ENCODE peak calls at places on chromosomes 5 and 9, in five cellular contexts. B is HCT116, O is HepG2, M is breast epithelium, H is sigmoid colon. T is an unnamed sample.

GRCh38 chr5:78016831-78017529 is 240.8 kb upstream of the TBCA start:
- DNase-seq in O (no peak), H (no peak), B (no peak), M (no peak), T (no peak)

GRCh38 chr5:6066026-6066425 is 312.3 kb downstream of the MED10 start:
- DNase-seq in M (no peak), H (no peak), B (no peak), O (no peak), T (no peak)

GRCh38 chr5:147051193-147051592 is 172.6 kb upstream of the PPP2R2B start:
- DNase-seq in H (no peak), O (no peak), M (no peak), B (no peak), T (no peak)

GRCh38 chr5:175796536-175797499 is 74.6 kb upstream of the CPLX2 start:
- DNase-seq in M (peak; percentile 70), H (no peak), B (peak; percentile 33), O (peak; percentile 68), T (peak; percentile 80)

GRCh38 chr9:219670-220365 is 5.2 kb downstream of the DOCK8 start:
- DNase-seq in M (no peak), B (no peak), H (no peak), O (no peak), T (no peak)

GRCh38 chr9:132802121-132802795 is 75.8 kb downstream of the AK8 start:
- DNase-seq in B (no peak), M (no peak), H (no peak), O (no peak), T (peak; percentile 64)

GRCh38 chr5:98581416-98581999 is 192.0 kb upstream of the RGMB start:
- DNase-seq in H (no peak), O (no peak), M (no peak), B (no peak), T (no peak)

GRCh38 chr9:123396007-123396511 is 40.1 kb downstream of the CRB2 start:
- DNase-seq in B (no peak), M (no peak), H (no peak), O (no peak), T (peak; percentile 70)

GRCh38 chr5:98540056-98540455 is 233.4 kb upstream of the RGMB start:
- DNase-seq in H (no peak), B (no peak), M (no peak), O (no peak), T (no peak)

GRCh38 chr9:116267021-116267420 is 113.4 kb downstream of the PAPPA start:
- DNase-seq in M (no peak), B (no peak), H (no peak), O (no peak), T (no peak)

GRCh38 chr5:75052461-75053285 is at the start of gene GCNT4:
- DNase-seq in H (peak; percentile 72), B (no peak), M (no peak), O (no peak), T (peak; percentile 68)

GRCh38 chr9:18601026-18601425 is 127.1 kb downstream of the ADAMTSL1 start:
- DNase-seq in O (no peak), M (no peak), B (no peak), H (no peak), T (no peak)

GRCh38 chr5:154482528-154483449 is 4.8 kb upstream of the HAND1 start:
- DNase-seq in M (no peak), B (no peak), O (no peak), H (peak; percentile 89), T (no peak)

GRCh38 chr5:151808451-151809169 is 36.9 kb downstream of the G3BP1 start:
- DNase-seq in M (no peak), H (no peak), O (no peak), B (no peak), T (no peak)

GRCh38 chr5:150306775-150307174 is 4.1 kb upstream of the ARSI start:
- DNase-seq in O (no peak), M (no peak), B (no peak), H (no peak), T (no peak)

GRCh38 chr9:88976888-88977257 is 14.4 kb upstream of the S1PR3 start:
- DNase-seq in B (no peak), M (no peak), O (no peak), H (no peak), T (no peak)

GRCh38 chr5:73066466-73066865 is 53.9 kb upstream of the TMEM171 start:
- DNase-seq in B (no peak), O (no peak), H (no peak), M (no peak), T (no peak)

DNA sequence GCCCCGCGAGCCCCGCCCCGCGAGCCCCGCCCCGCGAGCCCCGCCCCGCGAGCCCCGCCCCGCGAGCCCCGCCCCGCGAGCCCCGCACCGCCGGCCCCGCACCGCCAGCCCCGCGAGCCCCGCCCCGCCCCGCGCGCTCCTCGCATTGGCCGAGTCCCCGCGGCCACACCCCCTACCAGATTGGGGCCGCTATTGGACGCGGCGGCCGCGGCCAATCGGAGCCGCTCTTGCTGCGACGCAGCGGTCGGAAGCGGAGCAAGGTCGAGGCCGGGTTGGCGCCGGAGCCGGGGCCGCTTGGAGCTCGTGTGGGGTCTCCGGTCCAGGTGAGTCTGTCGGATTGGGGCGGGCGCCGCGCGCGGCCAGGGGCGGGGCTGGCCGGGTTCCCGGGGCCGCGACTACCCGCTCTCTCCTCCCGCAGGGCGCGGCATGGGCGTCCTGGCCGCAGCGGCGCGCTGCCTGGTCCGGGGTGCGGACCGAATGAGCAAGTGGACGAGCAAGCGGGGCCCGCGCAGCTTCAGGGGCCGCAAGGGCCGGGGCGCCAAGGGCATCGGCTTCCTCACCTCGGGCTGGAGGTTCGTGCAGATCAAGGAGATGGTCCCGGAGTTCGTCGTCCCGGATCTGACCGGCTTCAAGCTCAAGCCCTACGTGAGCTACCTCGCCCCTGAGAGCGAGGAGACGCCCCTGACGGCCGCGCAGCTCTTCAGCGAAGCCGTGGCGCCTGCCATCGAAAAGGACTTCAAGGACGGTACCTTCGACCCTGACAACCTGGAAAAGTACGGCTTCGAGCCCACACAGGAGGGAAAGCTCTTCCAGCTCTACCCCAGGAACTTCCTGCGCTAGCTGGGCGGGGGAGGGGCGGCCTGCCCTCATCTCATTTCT is at the start of gene MRPL41:
- DNase-seq in B (peak; percentile 61), M (peak; percentile 89), H (peak; percentile 95), O (peak; percentile 84), T (peak; percentile 91)
- TF ChIP-seq POLR2A in B (peak; percentile 48), M (peak; percentile 45), H (peak; percentile 65), O (peak; percentile 71), T (peak; percentile 47)

GRCh38 chr9:94922098-94922607 is 195.7 kb downstream of the AOPEP start:
- DNase-seq in M (no peak), B (no peak), O (peak; percentile 91), H (peak; percentile 76), T (no peak)
- TF ChIP-seq POLR2A in M (no peak), B (no peak), O (peak; percentile 40), H (no peak), T (no peak)

GRCh38 chr5:95845401-95845800 is 22.9 kb upstream of the GLRX start:
- DNase-seq in M (no peak), O (no peak), H (no peak), B (no peak), T (no peak)
- TF ChIP-seq POLR2A in M (no peak), O (no peak), H (no peak), B (no peak), T (no peak)

DNA sequence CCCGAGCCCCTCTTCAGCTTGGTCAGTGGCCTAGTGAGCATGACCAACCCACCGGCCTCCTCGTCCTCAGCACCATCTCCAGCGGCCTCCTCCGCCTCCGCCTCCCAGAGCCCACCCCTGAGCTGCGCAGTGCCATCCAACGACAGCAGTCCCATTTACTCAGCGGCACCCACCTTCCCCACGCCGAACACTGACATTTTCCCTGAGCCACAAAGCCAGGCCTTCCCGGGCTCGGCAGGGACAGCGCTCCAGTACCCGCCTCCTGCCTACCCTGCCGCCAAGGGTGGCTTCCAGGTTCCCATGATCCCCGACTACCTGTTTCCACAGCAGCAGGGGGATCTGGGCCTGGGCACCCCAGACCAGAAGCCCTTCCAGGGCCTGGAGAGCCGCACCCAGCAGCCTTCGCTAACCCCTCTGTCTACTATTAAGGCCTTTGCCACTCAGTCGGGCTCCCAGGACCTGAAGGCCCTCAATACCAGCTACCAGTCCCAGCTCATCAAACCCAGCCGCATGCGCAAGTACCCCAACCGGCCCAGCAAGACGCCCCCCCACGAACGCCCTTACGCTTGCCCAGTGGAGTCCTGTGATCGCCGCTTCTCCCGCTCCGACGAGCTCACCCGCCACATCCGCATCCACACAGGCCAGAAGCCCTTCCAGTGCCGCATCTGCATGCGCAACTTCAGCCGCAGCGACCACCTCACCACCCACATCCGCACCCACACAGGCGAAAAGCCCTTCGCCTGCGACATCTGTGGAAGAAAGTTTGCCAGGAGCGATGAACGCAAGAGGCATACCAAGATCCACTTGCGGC is 1.8 kb downstream of the EGR1 start:
- DNase-seq in H (no peak), B (no peak), O (no peak), M (no peak), T (peak; percentile 63)
- TF ChIP-seq POLR2A in H (no peak), B (no peak), O (no peak), M (peak; percentile 24), T (no peak)

GRCh38 chr5:58268263-58268662 is 191.6 kb downstream of the PLK2 start:
- DNase-seq in B (no peak), O (no peak), M (no peak), H (no peak), T (no peak)
- TF ChIP-seq POLR2A in B (no peak), O (no peak), M (no peak), H (no peak), T (no peak)

GRCh38 chr9:72147676-72148075 is 1.6 kb upstream of the GDA start:
- DNase-seq in H (no peak), O (no peak), M (no peak), B (no peak), T (no peak)

GRCh38 chr9:72150653-72151052 is 1.4 kb downstream of the GDA start:
- DNase-seq in O (no peak), M (no peak), B (no peak), H (no peak), T (no peak)

GRCh38 chr9:72150172-72150571 is 932 bp downstream of the GDA start:
- DNase-seq in B (no peak), M (no peak), O (no peak), H (no peak), T (no peak)

GRCh38 chr9:72149231-72149975 is at the start of gene GDA:
- DNase-seq in H (no peak), M (no peak), O (no peak), B (peak; percentile 68), T (no peak)

GRCh38 chr9:72151099-72151498 is 1.9 kb downstream of the GDA start:
- DNase-seq in O (no peak), M (no peak), H (no peak), B (no peak), T (no peak)
- TF ChIP-seq POLR2A in O (no peak), M (no peak), H (no peak), B (no peak), T (no peak)

GRCh38 chr9:127931092-127931881 is 710 bp upstream of the PIP5KL1 start:
- DNase-seq in H (no peak), M (no peak), O (peak; percentile 50), B (no peak), T (peak; percentile 60)
- TF ChIP-seq POLR2A in H (no peak), M (no peak), O (no peak), B (no peak), T (no peak)

GRCh38 chr9:82242285-82242963 is 253.9 kb downstream of the SPATA31D1 start:
- DNase-seq in H (no peak), M (no peak), O (no peak), B (no peak), T (no peak)

GRCh38 chr9:82252116-82252515 is 263.5 kb downstream of the SPATA31D1 start:
- DNase-seq in B (no peak), M (no peak), O (no peak), H (no peak), T (no peak)

GRCh38 chr9:82247318-82247717 is 258.7 kb downstream of the SPATA31D1 start:
- DNase-seq in M (no peak), H (no peak), O (no peak), B (no peak), T (no peak)
- TF ChIP-seq POLR2A in M (no peak), H (no peak), O (no peak), B (no peak), T (no peak)